ENCODE peak calls at places on chromosomes 11 and 22, in seven cellular contexts. W is BE2C, V is A549, X is body of pancreas, R is thoracic aorta, Y is heart right ventricle, B is MM.1S. E is an unnamed sample. For H3K4me1, the result is how much of the 10 kb centered on the place peaks cover.

GRCh38 chr22:31604746-31605705 is 57.0 kb downstream of the PISD start:
- DNase-seq in W (no peak), V (no peak), X (no peak), R (no peak), Y (no peak), B (no peak), E (no peak)

GRCh38 chr22:44410396-44411056 is 87.5 kb downstream of the RTL6 start:
- DNase-seq in W (no peak), V (no peak), X (no peak), R (no peak), Y (peak), B (no peak), E (no peak)

GRCh38 chr11:116339306-116339705 is 433.5 kb downstream of the BUD13 start:
- DNase-seq in W (no peak), V (peak), X (no peak), R (no peak), Y (no peak), B (no peak), E (peak)

GRCh38 chr22:31248138-31248745 is 36.1 kb downstream of the LIMK2 start:
- DNase-seq in W (peak), V (no peak), X (peak), R (peak), Y (peak), B (peak), E (peak)

GRCh38 chr11:69542314-69543168 is 61.1 kb downstream of the LINC01488 start:
- DNase-seq in W (no peak), V (no peak), X (no peak), R (no peak), Y (no peak), B (no peak), E (no peak)

GRCh38 chr11:62925308-62925707 is 4.1 kb upstream of the CHRM1 start:
- DNase-seq in W (no peak), V (no peak), X (no peak), R (no peak), Y (no peak), B (no peak), E (no peak)

GRCh38 chr22:36387914-36388864 is at the start of gene MYH9:
- DNase-seq in W (peak), V (peak), X (peak), R (peak), Y (peak), B (peak), E (peak)

GRCh38 chr11:14904745-14905103 is 12.7 kb upstream of the CYP2R1 start:
- DNase-seq in W (no peak), V (peak), X (peak), R (no peak), Y (peak), B (peak), E (peak)

GRCh38 chr11:46668480-46669085 is 31.8 kb downstream of the ARHGAP1 start:
- DNase-seq in W (no peak), V (no peak), X (no peak), R (no peak), Y (no peak), B (no peak), E (no peak)

GRCh38 chr11:93519179-93519578 is 24.0 kb downstream of the SMCO4 start:
- DNase-seq in W (no peak), V (no peak), X (no peak), R (no peak), Y (no peak), B (no peak), E (no peak)

GRCh38 chr22:26942301-26942927 is 285.0 kb downstream of the MIAT start:
- DNase-seq in W (peak), V (no peak), X (no peak), R (no peak), Y (no peak), B (no peak), E (no peak)

DNA sequence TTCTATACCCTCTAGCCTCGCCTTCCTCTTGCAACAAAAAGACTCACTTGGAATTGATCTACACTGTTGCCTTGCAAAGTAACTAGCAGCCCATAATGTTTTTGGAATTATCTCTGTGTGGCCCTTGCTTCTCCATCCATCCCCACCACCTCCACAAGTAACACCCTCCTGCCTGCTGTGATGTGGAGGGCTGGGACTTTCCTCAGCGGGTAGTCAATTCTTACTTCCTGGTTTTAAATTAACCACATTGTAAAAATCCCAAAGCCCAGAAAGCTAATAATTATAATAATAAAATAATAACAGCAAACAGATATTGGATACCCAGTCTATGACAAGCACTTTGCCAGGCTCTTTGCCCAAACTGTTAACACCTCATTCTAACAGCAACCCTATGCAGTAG is 40.8 kb upstream of the GALNT18 start:
- DNase-seq in W (no peak), V (no peak), X (no peak), R (no peak), Y (no peak), B (no peak), E (no peak)
- TF ChIP-seq CTCF in W (no peak), V (no peak), X (no peak), R (no peak), Y (no peak), B (no peak), E (no peak)

GRCh38 chr22:41096841-41097240 is 4.4 kb downstream of the EP300 start:
- DNase-seq in W (no peak), V (no peak), X (no peak), R (no peak), Y (no peak), B (no peak), E (no peak)

GRCh38 chr22:41099036-41099435 is 6.6 kb downstream of the EP300 start:
- DNase-seq in W (no peak), V (no peak), X (no peak), R (no peak), Y (no peak), B (no peak), E (no peak)

GRCh38 chr22:41092847-41093371 is 517 bp downstream of the EP300 start:
- DNase-seq in W (peak), V (peak), X (peak), R (no peak), Y (peak), B (peak), E (peak)

GRCh38 chr22:41094036-41094435 is 1.6 kb downstream of the EP300 start:
- DNase-seq in W (no peak), V (peak), X (peak), R (no peak), Y (no peak), B (peak), E (peak)

GRCh38 chr22:41096391-41096790 is 4.0 kb downstream of the EP300 start:
- DNase-seq in W (no peak), V (no peak), X (no peak), R (no peak), Y (no peak), B (no peak), E (no peak)
- H3K4me1 ChIP-seq in W (under half), V (under half), X (half or more), R (under half), Y (half or more), B (under half), E (under half)

GRCh38 chr22:41535244-41535643 is 9.0 kb downstream of the POLR3H start:
- DNase-seq in W (peak), V (peak), X (no peak), R (no peak), Y (no peak), B (no peak), E (no peak)
- TF ChIP-seq CTCF in W (peak), V (no peak), X (no peak), R (no peak), Y (peak), B (peak), E (no peak)

GRCh38 chr11:130201026-130201425 is 41.4 kb downstream of the ST14 start:
- DNase-seq in W (no peak), V (no peak), X (no peak), R (no peak), Y (no peak), B (no peak), E (no peak)
- H3K4me1 ChIP-seq in W (under half), V (under half), X (under half), R (under half), Y (under half), B (under half), E (under half)

GRCh38 chr22:22074634-22075381 is 92.2 kb upstream of the TOP3B start:
- DNase-seq in W (no peak), V (peak), X (no peak), R (no peak), Y (no peak), B (no peak), E (no peak)
- TF ChIP-seq CTCF in W (no peak), V (no peak), X (no peak), R (no peak), Y (no peak), B (no peak), E (no peak)

DNA sequence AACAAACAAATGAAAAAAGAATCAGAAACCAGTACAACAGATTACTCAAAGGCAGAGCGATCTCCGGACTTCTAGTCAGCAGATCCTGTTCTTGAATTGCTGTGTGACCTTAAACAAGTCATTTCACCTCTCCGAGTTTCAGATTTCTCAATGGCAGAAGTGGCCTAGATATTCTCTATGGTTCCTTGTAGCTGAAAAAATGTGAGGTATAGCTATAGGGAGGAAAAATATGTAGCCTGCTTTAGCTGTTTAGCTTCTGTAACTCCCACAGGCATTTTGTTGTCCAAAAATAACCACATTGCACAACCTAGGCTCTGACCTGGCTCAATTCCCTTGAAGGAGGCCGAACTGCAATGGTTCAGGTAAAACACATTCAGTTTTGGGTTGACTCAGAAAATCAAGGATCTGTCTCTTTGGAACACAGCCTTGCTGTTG is 100.7 kb downstream of the DBX1 start:
- DNase-seq in W (no peak), V (no peak), X (no peak), R (no peak), Y (no peak), B (no peak), E (no peak)
- H3K4me1 ChIP-seq in W (under half), V (under half), X (under half), R (under half), Y (under half), B (under half), E (under half)

DNA sequence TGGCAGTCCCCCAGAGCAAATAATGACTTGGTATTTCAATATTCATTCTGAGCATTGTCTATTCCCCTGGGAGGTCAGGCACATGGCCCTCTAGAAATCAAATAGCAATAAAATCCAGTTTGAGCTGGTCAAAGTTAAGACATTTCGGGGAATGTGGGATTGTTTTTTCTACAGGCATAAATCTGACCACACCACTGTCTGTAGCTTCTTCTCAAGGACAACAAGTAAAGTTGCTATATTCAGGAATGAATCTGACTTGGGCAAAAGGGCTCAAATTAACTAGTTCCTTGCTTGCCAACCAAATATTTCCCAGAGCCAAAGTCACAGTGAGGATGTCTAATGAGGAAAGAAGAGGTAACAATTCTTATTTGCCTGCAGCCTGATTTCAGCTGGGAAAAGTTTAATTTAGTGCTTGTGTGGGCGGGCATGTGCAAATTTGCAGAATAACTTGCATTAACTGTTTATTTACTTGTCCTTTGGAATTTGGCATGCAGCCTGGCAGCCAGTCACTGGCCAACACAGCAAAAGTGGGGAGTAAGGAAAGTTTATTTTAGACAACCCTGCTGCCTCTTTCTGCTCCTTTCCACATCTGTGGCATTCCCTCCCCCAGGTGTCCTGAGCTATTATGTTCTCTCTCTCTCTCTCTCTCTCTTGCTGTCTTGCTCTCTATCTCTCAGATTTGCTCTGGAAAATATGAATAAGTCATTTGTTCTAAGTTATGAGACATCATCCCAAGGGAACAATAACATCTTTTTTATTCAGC is 51.2 kb upstream of the ARHGAP20 start:
- DNase-seq in W (no peak), V (no peak), X (peak), R (no peak), Y (no peak), B (no peak), E (peak)
- TF ChIP-seq CTCF in W (no peak), V (no peak), X (no peak), R (no peak), Y (no peak), B (no peak), E (no peak)

GRCh38 chr11:67356551-67356866 is 3.2 kb upstream of the POLD4 start:
- DNase-seq in W (no peak), V (no peak), X (no peak), R (no peak), Y (no peak), B (no peak), E (no peak)
- H3K4me1 ChIP-seq in W (under half), V (half or more), X (half or more), R (under half), Y (half or more), B (under half), E (under half)

GRCh38 chr11:19864141-19865120 is 151.8 kb downstream of the NAV2 start:
- DNase-seq in W (no peak), V (no peak), X (peak), R (no peak), Y (no peak), B (no peak), E (no peak)
- TF ChIP-seq CTCF in W (no peak), V (no peak), X (no peak), R (no peak), Y (no peak), B (no peak), E (no peak)

GRCh38 chr11:19868281-19868821 is 155.7 kb downstream of the NAV2 start:
- DNase-seq in W (peak), V (no peak), X (no peak), R (peak), Y (no peak), B (no peak), E (no peak)
- H3K4me1 ChIP-seq in W (under half), V (under half), X (under half), R (under half), Y (under half), B (under half), E (under half)